ENCODE peak calls at places on chromosomes 1 and 21, in seven cellular contexts. N, K, Y, P, F, O and B are unnamed samples.

GRCh38 chr1:66460776-66461175 is 73.2 kb upstream of the SGIP1 start:
- DNase-seq in F (no peak), P (no peak), K (no peak), N (no peak), Y (no peak), O (peak; percentile 62), B (no peak)

GRCh38 chr1:24195874-24196273 is 8.8 kb upstream of the IFNLR1 start:
- DNase-seq in Y (no peak), P (no peak), N (no peak), K (no peak), O (no peak), F (no peak), B (no peak)

GRCh38 chr21:34333150-34333739 is 30.6 kb upstream of the KCNE2 start:
- DNase-seq in Y (no peak), N (no peak), K (no peak), F (no peak), P (no peak), O (peak; percentile 96), B (no peak)

GRCh38 chr1:153534933-153535663 is 693 bp downstream of the S100A6 start:
- DNase-seq in P (peak; percentile 71), N (no peak), F (peak; percentile 53), Y (no peak), K (peak; percentile 39), O (no peak), B (no peak)

GRCh38 chr1:66464802-66465201 is 69.2 kb upstream of the SGIP1 start:
- DNase-seq in K (no peak), N (no peak), P (no peak), O (peak; percentile 86), F (no peak), Y (no peak), B (no peak)

GRCh38 chr1:42206164-42206563 is 41.6 kb upstream of the GUCA2A start:
- DNase-seq in N (no peak), K (no peak), Y (no peak), O (no peak), P (peak; percentile 59), F (no peak), B (no peak)

GRCh38 chr1:153538315-153538821 is 2.4 kb downstream of the S100A5 start:
- DNase-seq in Y (no peak), N (no peak), K (no peak), O (no peak), P (peak; percentile 72), F (no peak), B (no peak)

GRCh38 chr1:183635112-183635605 is 424 bp downstream of the ARPC5 start:
- DNase-seq in Y (peak; percentile 49), O (peak; percentile 55), K (no peak), N (peak; percentile 45), P (peak; percentile 48), F (peak; percentile 4), B (peak; percentile 43)

GRCh38 chr1:187408217-187409004 is 579.7 kb downstream of the PLA2G4A start:
- DNase-seq in P (no peak), N (no peak), K (no peak), O (peak; percentile 61), Y (no peak), F (no peak), B (no peak)

GRCh38 chr1:45328680-45329079 is 2.0 kb downstream of the HPDL start:
- DNase-seq in Y (no peak), P (no peak), K (no peak), N (no peak), F (no peak), O (no peak), B (no peak)